ENCODE peak calls at places on chromosomes 11 and 22, in four cellular contexts. One of them, this sample, is unnamed.

GRCh38 chr11:129691154-129691553 is 124.5 kb upstream of the TMEM45B start:
- DNase-seq in germinal center: no peak
- DNase-seq in AG20443: no peak
- DNase-seq in NCI-H1092 treated with DMSO at 0.1 percent for 48 hours: no peak
- DNase-seq in this sample: no peak

GRCh38 chr11:45392621-45393183 is 106.6 kb upstream of the SYT13 start:
- DNase-seq in NCI-H1092 treated with DMSO at 0.1 percent for 48 hours: no peak
- DNase-seq in AG20443: no peak
- DNase-seq in germinal center: no peak
- DNase-seq in this sample: no peak

GRCh38 chr11:118216621-118217526 is 7.9 kb downstream of the JAML start:
- DNase-seq in germinal center: no peak
- DNase-seq in AG20443: no peak
- DNase-seq in NCI-H1092 treated with DMSO at 0.1 percent for 48 hours: no peak
- DNase-seq in this sample: no peak

GRCh38 chr22:39947488-39948216 is 12.5 kb upstream of the TMA7B start:
- DNase-seq in germinal center: no peak
- DNase-seq in AG20443: no peak
- DNase-seq in NCI-H1092 treated with DMSO at 0.1 percent for 48 hours: peak
- DNase-seq in this sample: no peak

GRCh38 chr11:78223320-78223954 is 34.7 kb downstream of the USP35 start:
- DNase-seq in AG20443: no peak
- DNase-seq in germinal center: peak
- DNase-seq in NCI-H1092 treated with DMSO at 0.1 percent for 48 hours: no peak
- DNase-seq in this sample: no peak

GRCh38 chr11:131867457-131868257 is 497.2 kb downstream of the NTM start:
- DNase-seq in germinal center: peak
- DNase-seq in AG20443: peak
- DNase-seq in NCI-H1092 treated with DMSO at 0.1 percent for 48 hours: peak
- DNase-seq in this sample: peak

GRCh38 chr11:11513438-11513837 is 108.4 kb downstream of the GALNT18 start:
- DNase-seq in NCI-H1092 treated with DMSO at 0.1 percent for 48 hours: no peak
- DNase-seq in AG20443: no peak
- DNase-seq in germinal center: no peak
- DNase-seq in this sample: no peak

GRCh38 chr11:66011239-66011784 is 496 bp upstream of the CST6 start:
- DNase-seq in AG20443: peak
- DNase-seq in NCI-H1092 treated with DMSO at 0.1 percent for 48 hours: no peak
- DNase-seq in germinal center: no peak
- DNase-seq in this sample: peak

GRCh38 chr22:17772963-17773605 is 1.2 kb downstream of the BID start:
- DNase-seq in AG20443: no peak
- DNase-seq in NCI-H1092 treated with DMSO at 0.1 percent for 48 hours: no peak
- DNase-seq in germinal center: peak
- DNase-seq in this sample: peak

GRCh38 chr11:59647245-59647965 is 21.4 kb downstream of the PATL1 start:
- DNase-seq in AG20443: no peak
- DNase-seq in germinal center: no peak
- DNase-seq in NCI-H1092 treated with DMSO at 0.1 percent for 48 hours: no peak
- DNase-seq in this sample: no peak

GRCh38 chr22:35749808-35750207 is 32.1 kb downstream of the APOL5 start:
- DNase-seq in AG20443: peak
- DNase-seq in NCI-H1092 treated with DMSO at 0.1 percent for 48 hours: no peak
- DNase-seq in germinal center: peak
- DNase-seq in this sample: no peak

GRCh38 chr11:28529540-28530410 is 421.6 kb downstream of the METTL15 start:
- DNase-seq in germinal center: no peak
- DNase-seq in NCI-H1092 treated with DMSO at 0.1 percent for 48 hours: peak
- DNase-seq in AG20443: peak
- DNase-seq in this sample: peak

GRCh38 chr11:119854521-119854920 is 125.5 kb upstream of the NECTIN1 start:
- DNase-seq in germinal center: no peak
- DNase-seq in AG20443: no peak
- DNase-seq in NCI-H1092 treated with DMSO at 0.1 percent for 48 hours: no peak
- DNase-seq in this sample: no peak

GRCh38 chr11:2699531-2700414 is at the start of gene KCNQ1OT1:
- DNase-seq in germinal center: peak
- DNase-seq in NCI-H1092 treated with DMSO at 0.1 percent for 48 hours: peak
- DNase-seq in AG20443: peak
- DNase-seq in this sample: peak

GRCh38 chr22:43331698-43332097 is 11.5 kb downstream of the SCUBE1 start:
- DNase-seq in germinal center: no peak
- DNase-seq in NCI-H1092 treated with DMSO at 0.1 percent for 48 hours: no peak
- DNase-seq in AG20443: no peak
- DNase-seq in this sample: no peak

GRCh38 chr22:33302049-33302545 is 243.9 kb upstream of the SYN3 start:
- DNase-seq in AG20443: peak
- DNase-seq in NCI-H1092 treated with DMSO at 0.1 percent for 48 hours: peak
- DNase-seq in germinal center: peak
- DNase-seq in this sample: peak

GRCh38 chr11:70158201-70158600 is 44.9 kb upstream of the FADD start:
- DNase-seq in NCI-H1092 treated with DMSO at 0.1 percent for 48 hours: peak
- DNase-seq in AG20443: peak
- DNase-seq in germinal center: no peak
- DNase-seq in this sample: peak

GRCh38 chr22:41229730-41230398 is 10.9 kb downstream of the CHADL start:
- DNase-seq in germinal center: no peak
- DNase-seq in NCI-H1092 treated with DMSO at 0.1 percent for 48 hours: no peak
- DNase-seq in AG20443: no peak
- DNase-seq in this sample: peak

GRCh38 chr22:46797355-46797754 is 34.9 kb downstream of the TBC1D22A start:
- DNase-seq in germinal center: no peak
- DNase-seq in NCI-H1092 treated with DMSO at 0.1 percent for 48 hours: no peak
- DNase-seq in AG20443: no peak
- DNase-seq in this sample: peak

GRCh38 chr22:50581950-50582561 is 593 bp downstream of the CHKB start:
- DNase-seq in AG20443: no peak
- DNase-seq in germinal center: no peak
- DNase-seq in NCI-H1092 treated with DMSO at 0.1 percent for 48 hours: peak
- DNase-seq in this sample: peak

GRCh38 chr11:128824199-128825049 is 42.7 kb downstream of the KCNJ1 start:
- DNase-seq in AG20443: peak
- DNase-seq in germinal center: no peak
- DNase-seq in NCI-H1092 treated with DMSO at 0.1 percent for 48 hours: no peak
- DNase-seq in this sample: peak

GRCh38 chr11:69467196-69467595 is 14.3 kb upstream of the LINC01488 start:
- DNase-seq in germinal center: no peak
- DNase-seq in NCI-H1092 treated with DMSO at 0.1 percent for 48 hours: no peak
- DNase-seq in AG20443: no peak
- DNase-seq in this sample: peak

GRCh38 chr11:93822359-93822758 is 28.1 kb downstream of the VSTM5 start:
- DNase-seq in germinal center: no peak
- DNase-seq in NCI-H1092 treated with DMSO at 0.1 percent for 48 hours: no peak
- DNase-seq in AG20443: no peak
- DNase-seq in this sample: no peak

GRCh38 chr11:35826949-35827348 is 116.9 kb upstream of the LDLRAD3 start:
- DNase-seq in AG20443: no peak
- DNase-seq in germinal center: no peak
- DNase-seq in NCI-H1092 treated with DMSO at 0.1 percent for 48 hours: no peak
- DNase-seq in this sample: no peak

GRCh38 chr11:73011126-73011817 is 130.8 kb downstream of the FCHSD2 start:
- DNase-seq in germinal center: no peak
- DNase-seq in AG20443: no peak
- DNase-seq in NCI-H1092 treated with DMSO at 0.1 percent for 48 hours: no peak
- DNase-seq in this sample: peak

GRCh38 chr11:2963112-2963754 is 28.9 kb downstream of the NAP1L4 start:
- DNase-seq in AG20443: no peak
- DNase-seq in germinal center: no peak
- DNase-seq in NCI-H1092 treated with DMSO at 0.1 percent for 48 hours: no peak
- DNase-seq in this sample: peak

GRCh38 chr11:131910491-131911387 is 540.3 kb downstream of the NTM start:
- DNase-seq in AG20443: peak
- DNase-seq in NCI-H1092 treated with DMSO at 0.1 percent for 48 hours: peak
- DNase-seq in germinal center: no peak
- DNase-seq in this sample: peak

GRCh38 chr22:44277404-44278135 is 35.2 kb downstream of the SHISAL1 start:
- DNase-seq in AG20443: no peak
- DNase-seq in germinal center: no peak
- DNase-seq in NCI-H1092 treated with DMSO at 0.1 percent for 48 hours: no peak
- DNase-seq in this sample: no peak

GRCh38 chr11:124586247-124586860 is 16.6 kb downstream of the OR8A1 start:
- DNase-seq in NCI-H1092 treated with DMSO at 0.1 percent for 48 hours: peak
- DNase-seq in AG20443: peak
- DNase-seq in germinal center: no peak
- DNase-seq in this sample: peak

GRCh38 chr11:117925198-117925925 is 3.8 kb downstream of the TMPRSS13 start:
- DNase-seq in AG20443: no peak
- DNase-seq in germinal center: no peak
- DNase-seq in NCI-H1092 treated with DMSO at 0.1 percent for 48 hours: peak
- DNase-seq in this sample: peak

GRCh38 chr22:32462452-32462851 is 1.8 kb downstream of the BPIFC start:
- DNase-seq in germinal center: no peak
- DNase-seq in NCI-H1092 treated with DMSO at 0.1 percent for 48 hours: no peak
- DNase-seq in AG20443: no peak
- DNase-seq in this sample: no peak

GRCh38 chr11:45110562-45110961 is 35.9 kb upstream of the PRDM11 start:
- DNase-seq in AG20443: peak
- DNase-seq in NCI-H1092 treated with DMSO at 0.1 percent for 48 hours: peak
- DNase-seq in germinal center: peak
- DNase-seq in this sample: peak

GRCh38 chr22:27880778-27881394 is 38.2 kb downstream of the PITPNB start:
- DNase-seq in AG20443: peak
- DNase-seq in germinal center: peak
- DNase-seq in NCI-H1092 treated with DMSO at 0.1 percent for 48 hours: peak
- DNase-seq in this sample: no peak

GRCh38 chr22:23085351-23085671 is 15.0 kb downstream of the GNAZ start:
- DNase-seq in NCI-H1092 treated with DMSO at 0.1 percent for 48 hours: no peak
- DNase-seq in AG20443: no peak
- DNase-seq in germinal center: no peak
- DNase-seq in this sample: no peak

GRCh38 chr11:63680842-63681207 is 475 bp upstream of the RTN3 start:
- DNase-seq in germinal center: peak
- DNase-seq in AG20443: no peak
- DNase-seq in NCI-H1092 treated with DMSO at 0.1 percent for 48 hours: no peak
- DNase-seq in this sample: no peak

GRCh38 chr11:7016011-7016410 is 4.1 kb downstream of the ZNF214 start:
- DNase-seq in NCI-H1092 treated with DMSO at 0.1 percent for 48 hours: no peak
- DNase-seq in germinal center: no peak
- DNase-seq in AG20443: no peak
- DNase-seq in this sample: no peak

GRCh38 chr11:69654660-69655478 is 13.9 kb downstream of the CCND1 start:
- DNase-seq in germinal center: no peak
- DNase-seq in AG20443: peak
- DNase-seq in NCI-H1092 treated with DMSO at 0.1 percent for 48 hours: no peak
- DNase-seq in this sample: peak

GRCh38 chr11:67278939-67279588 is 10.0 kb upstream of the ANKRD13D start:
- DNase-seq in NCI-H1092 treated with DMSO at 0.1 percent for 48 hours: no peak
- DNase-seq in AG20443: no peak
- DNase-seq in germinal center: no peak
- DNase-seq in this sample: peak

This sample was measured in osteoblast.